ENCODE peak calls at places on chromosomes 7 and 10, in four cellular contexts. T is astrocyte of the hippocampus; C is naive thymus-derived CD8-positive, alpha-beta T cell; U is AG04449. M is an unnamed sample.

GRCh38 chr10:48572414-48572813 is 32.5 kb downstream of the ARHGAP22 start:
- DNase-seq in T (peak), C (no peak), U (no peak), M (no peak)

GRCh38 chr10:22229756-22230330 is 12.0 kb upstream of the EBLN1 start:
- DNase-seq in C (peak), T (peak), U (no peak), M (no peak)

GRCh38 chr7:88217675-88218427 is 2.0 kb downstream of the SRI start:
- DNase-seq in C (peak), T (no peak), U (no peak), M (peak)

GRCh38 chr10:74917481-74918077 is 91.2 kb downstream of the KAT6B start:
- DNase-seq in C (no peak), T (peak), U (no peak), M (peak)

GRCh38 chr10:77456414-77456813 is 181.2 kb downstream of the KCNMA1 start:
- DNase-seq in T (no peak), U (no peak), C (no peak), M (peak)

GRCh38 chr7:47816647-47817046 is 131.6 kb downstream of the PKD1L1 start:
- DNase-seq in U (no peak), T (peak), C (no peak), M (peak)

GRCh38 chr7:123060446-123060845 is 64.9 kb upstream of the TAS2R16 start:
- DNase-seq in C (no peak), T (no peak), U (no peak), M (no peak)

GRCh38 chr7:91140982-91141381 is 123.3 kb upstream of the FZD1 start:
- DNase-seq in T (no peak), C (no peak), U (no peak), M (no peak)

GRCh38 chr7:64509583-64509982 is 53.3 kb downstream of the ZNF680 start:
- DNase-seq in T (no peak), U (no peak), C (no peak), M (no peak)

GRCh38 chr10:94299417-94299816 is 63.3 kb downstream of the NOC3L start:
- DNase-seq in U (no peak), T (peak), C (no peak), M (peak)

GRCh38 chr10:5559642-5560141 is 34.9 kb downstream of the CALML3 start:
- DNase-seq in C (no peak), T (peak), U (no peak), M (peak)

GRCh38 chr7:70189776-70190175 is 591.5 kb downstream of the AUTS2 start:
- DNase-seq in T (peak), U (no peak), C (no peak), M (no peak)